ENCODE peak calls at places on chromosomes 5 and 9, in four cellular contexts. One of them, this sample, is unnamed. For H3K4me1, the result is how much of the 10 kb centered on the place peaks cover.

GRCh38 chr5:135135530-135136201 is 101.6 kb upstream of the PITX1 start:
- DNase-seq in lung: no peak
- DNase-seq in esophagus squamous epithelium: no peak
- DNase-seq in psoas muscle: peak
- DNase-seq in this sample: no peak

GRCh38 chr5:154652746-154653417 is 102.3 kb upstream of the LARP1 start:
- DNase-seq in lung: no peak
- DNase-seq in esophagus squamous epithelium: no peak
- DNase-seq in psoas muscle: no peak
- DNase-seq in this sample: peak

GRCh38 chr5:148974638-148975330 is 88.1 kb downstream of the SH3TC2 start:
- DNase-seq in lung: no peak
- DNase-seq in esophagus squamous epithelium: no peak
- DNase-seq in psoas muscle: no peak
- DNase-seq in this sample: no peak

GRCh38 chr5:154178661-154179060 is 11.9 kb upstream of the GALNT10 start:
- DNase-seq in lung: no peak
- DNase-seq in esophagus squamous epithelium: no peak
- DNase-seq in psoas muscle: no peak
- DNase-seq in this sample: no peak

GRCh38 chr9:107586493-107586892 is 96.9 kb upstream of the KLF4 start:
- DNase-seq in lung: no peak
- DNase-seq in esophagus squamous epithelium: no peak
- DNase-seq in psoas muscle: no peak
- DNase-seq in this sample: no peak

GRCh38 chr9:88905506-88905905 is 85.8 kb upstream of the S1PR3 start:
- DNase-seq in lung: no peak
- DNase-seq in esophagus squamous epithelium: no peak
- DNase-seq in psoas muscle: no peak
- DNase-seq in this sample: no peak

GRCh38 chr5:6435356-6435755 is 13.3 kb upstream of the UBE2QL1 start:
- DNase-seq in lung: no peak
- DNase-seq in esophagus squamous epithelium: no peak
- DNase-seq in psoas muscle: peak
- DNase-seq in this sample: peak

GRCh38 chr5:19270153-19270552 is 717.8 kb downstream of the CDH18 start:
- DNase-seq in lung: no peak
- DNase-seq in esophagus squamous epithelium: no peak
- DNase-seq in psoas muscle: no peak
- DNase-seq in this sample: no peak

GRCh38 chr5:103929310-103930003 is 366.9 kb upstream of the NUDT12 start:
- DNase-seq in lung: no peak
- DNase-seq in esophagus squamous epithelium: no peak
- DNase-seq in psoas muscle: no peak
- DNase-seq in this sample: no peak

GRCh38 chr9:114425126-114425525 is 37.3 kb upstream of the AKNA start:
- DNase-seq in lung: no peak
- DNase-seq in esophagus squamous epithelium: no peak
- DNase-seq in psoas muscle: no peak
- DNase-seq in this sample: no peak

GRCh38 chr5:122415481-122416120 is 103.6 kb downstream of the SNCAIP start:
- DNase-seq in lung: peak
- DNase-seq in esophagus squamous epithelium: no peak
- DNase-seq in psoas muscle: peak
- DNase-seq in this sample: peak

GRCh38 chr5:53071298-53071697 is 38.3 kb downstream of the MOCS2 start:
- DNase-seq in lung: no peak
- DNase-seq in esophagus squamous epithelium: no peak
- DNase-seq in psoas muscle: no peak
- DNase-seq in this sample: no peak

GRCh38 chr5:177554474-177555111 is at the start of gene FAM193B:
- DNase-seq in lung: peak
- DNase-seq in esophagus squamous epithelium: peak
- DNase-seq in psoas muscle: peak
- DNase-seq in this sample: peak

GRCh38 chr9:23820731-23821399 is 5.2 kb downstream of the ELAVL2 start:
- DNase-seq in lung: no peak
- DNase-seq in esophagus squamous epithelium: no peak
- DNase-seq in psoas muscle: no peak
- DNase-seq in this sample: no peak

GRCh38 chr5:56414056-56414455 is 180.9 kb upstream of the ANKRD55 start:
- DNase-seq in lung: no peak
- DNase-seq in esophagus squamous epithelium: no peak
- DNase-seq in psoas muscle: no peak
- DNase-seq in this sample: no peak

GRCh38 chr5:164504141-164504772 is 998.8 kb downstream of the MAT2B start:
- DNase-seq in lung: peak
- DNase-seq in esophagus squamous epithelium: no peak
- DNase-seq in psoas muscle: no peak
- DNase-seq in this sample: no peak

GRCh38 chr5:1414311-1415058 is 30.8 kb downstream of the SLC6A3 start:
- DNase-seq in lung: no peak
- DNase-seq in esophagus squamous epithelium: no peak
- DNase-seq in psoas muscle: peak
- DNase-seq in this sample: no peak

GRCh38 chr5:76425940-76426339 is 22.9 kb downstream of the IQGAP2 start:
- DNase-seq in lung: no peak
- DNase-seq in esophagus squamous epithelium: no peak
- DNase-seq in psoas muscle: no peak
- DNase-seq in this sample: no peak

GRCh38 chr5:17694922-17695321 is 60.7 kb downstream of the TAF11L14 start:
- DNase-seq in lung: no peak
- DNase-seq in esophagus squamous epithelium: no peak
- DNase-seq in psoas muscle: no peak
- DNase-seq in this sample: no peak

GRCh38 chr5:173833200-173833599 is 54.9 kb upstream of the CPEB4 start:
- DNase-seq in lung: no peak
- DNase-seq in esophagus squamous epithelium: no peak
- DNase-seq in psoas muscle: no peak
- DNase-seq in this sample: no peak

GRCh38 chr9:17962747-17963146 is 383.9 kb downstream of the SH3GL2 start:
- DNase-seq in lung: no peak
- DNase-seq in esophagus squamous epithelium: no peak
- DNase-seq in psoas muscle: no peak
- DNase-seq in this sample: no peak

GRCh38 chr9:113620377-113621161 is 157.0 kb downstream of the RGS3 start:
- DNase-seq in lung: peak
- DNase-seq in esophagus squamous epithelium: no peak
- DNase-seq in psoas muscle: peak
- DNase-seq in this sample: peak

GRCh38 chr9:5851445-5851844 is 18.5 kb upstream of the ERMP1 start:
- DNase-seq in lung: no peak
- DNase-seq in esophagus squamous epithelium: no peak
- DNase-seq in psoas muscle: no peak
- DNase-seq in this sample: no peak

GRCh38 chr5:128237504-128237903 is 153.9 kb downstream of the SLC12A2 start:
- DNase-seq in lung: no peak
- DNase-seq in esophagus squamous epithelium: no peak
- DNase-seq in psoas muscle: no peak
- DNase-seq in this sample: no peak

GRCh38 chr5:10563132-10563939 is 534 bp upstream of the ANKRD33B start:
- DNase-seq in lung: no peak
- DNase-seq in esophagus squamous epithelium: no peak
- DNase-seq in psoas muscle: peak
- DNase-seq in this sample: no peak

GRCh38 chr5:42756630-42757601 is at the start of gene CCDC152:
- DNase-seq in lung: no peak
- DNase-seq in esophagus squamous epithelium: no peak
- DNase-seq in psoas muscle: peak
- DNase-seq in this sample: no peak

GRCh38 chr9:85741112-85741874 is 461 bp downstream of the AGTPBP1 start:
- DNase-seq in lung: peak
- DNase-seq in esophagus squamous epithelium: no peak
- DNase-seq in psoas muscle: peak
- DNase-seq in this sample: peak

GRCh38 chr9:136582977-136583735 is 37.3 kb upstream of the NOTCH1 start:
- DNase-seq in lung: no peak
- DNase-seq in esophagus squamous epithelium: no peak
- DNase-seq in psoas muscle: peak
- DNase-seq in this sample: no peak

GRCh38 chr9:77707696-77708095 is 59.6 kb upstream of the GNA14 start:
- DNase-seq in lung: peak
- DNase-seq in esophagus squamous epithelium: no peak
- DNase-seq in psoas muscle: peak
- DNase-seq in this sample: no peak

DNA sequence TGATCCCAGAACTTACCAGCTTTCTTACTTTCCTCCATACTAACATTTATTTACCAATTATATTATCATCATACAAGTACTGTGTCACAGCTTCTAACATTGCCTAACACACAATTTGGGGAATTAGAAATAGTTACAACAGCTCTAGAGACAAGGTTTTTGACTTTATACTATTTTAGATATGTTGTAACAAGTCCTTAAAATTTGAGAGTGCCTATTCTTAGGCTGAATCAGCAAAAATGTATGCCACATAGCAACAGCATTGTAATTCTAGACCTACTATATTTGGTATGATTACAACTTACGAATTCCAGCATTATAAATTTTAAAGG is 431.8 kb upstream of the RGMB start:
- DNase-seq in lung: no peak
- DNase-seq in esophagus squamous epithelium: no peak
- DNase-seq in psoas muscle: no peak
- DNase-seq in this sample: no peak
- TF ChIP-seq CTCF in lung: no peak
- TF ChIP-seq CTCF in esophagus squamous epithelium: no peak
- TF ChIP-seq CTCF in psoas muscle: no peak
- TF ChIP-seq CTCF in this sample: no peak

GRCh38 chr9:117104972-117105495 is 309.8 kb downstream of the ASTN2 start:
- DNase-seq in lung: no peak
- DNase-seq in esophagus squamous epithelium: no peak
- DNase-seq in psoas muscle: no peak
- DNase-seq in this sample: no peak
- H3K4me3 ChIP-seq in lung: no peak
- H3K4me3 ChIP-seq in esophagus squamous epithelium: no peak
- H3K4me3 ChIP-seq in psoas muscle: no peak
- H3K4me3 ChIP-seq in this sample: no peak

DNA sequence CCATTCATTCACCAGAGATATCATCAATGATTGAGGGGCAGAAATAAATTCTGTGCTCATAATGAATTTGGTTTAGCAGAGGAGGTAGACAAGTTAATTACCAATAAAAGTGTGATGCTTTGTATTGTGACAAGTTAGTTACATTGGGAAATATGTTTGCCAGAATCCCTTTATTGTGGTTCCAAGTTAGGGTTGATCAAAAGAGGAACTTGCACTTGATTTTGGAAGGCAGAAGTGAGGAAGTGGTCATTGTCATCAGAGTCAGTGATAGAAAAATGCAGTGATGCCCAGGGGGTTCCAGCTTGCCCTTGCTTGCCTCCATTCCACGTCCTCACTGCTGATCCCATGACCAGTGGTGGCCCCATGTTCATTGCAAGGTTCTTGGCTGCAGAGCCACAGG is 69.8 kb downstream of the SVEP1 start:
- DNase-seq in lung: no peak
- DNase-seq in esophagus squamous epithelium: no peak
- DNase-seq in psoas muscle: no peak
- DNase-seq in this sample: no peak
- H3K4me1 ChIP-seq in lung: under half
- H3K4me1 ChIP-seq in esophagus squamous epithelium: under half
- H3K4me1 ChIP-seq in psoas muscle: under half
- H3K4me1 ChIP-seq in this sample: under half

GRCh38 chr5:24232929-24233328 is 411.8 kb downstream of the CDH10 start:
- DNase-seq in lung: no peak
- DNase-seq in esophagus squamous epithelium: no peak
- DNase-seq in psoas muscle: no peak
- DNase-seq in this sample: no peak
- TF ChIP-seq CTCF in lung: no peak
- TF ChIP-seq CTCF in esophagus squamous epithelium: no peak
- TF ChIP-seq CTCF in psoas muscle: no peak
- TF ChIP-seq CTCF in this sample: no peak

DNA sequence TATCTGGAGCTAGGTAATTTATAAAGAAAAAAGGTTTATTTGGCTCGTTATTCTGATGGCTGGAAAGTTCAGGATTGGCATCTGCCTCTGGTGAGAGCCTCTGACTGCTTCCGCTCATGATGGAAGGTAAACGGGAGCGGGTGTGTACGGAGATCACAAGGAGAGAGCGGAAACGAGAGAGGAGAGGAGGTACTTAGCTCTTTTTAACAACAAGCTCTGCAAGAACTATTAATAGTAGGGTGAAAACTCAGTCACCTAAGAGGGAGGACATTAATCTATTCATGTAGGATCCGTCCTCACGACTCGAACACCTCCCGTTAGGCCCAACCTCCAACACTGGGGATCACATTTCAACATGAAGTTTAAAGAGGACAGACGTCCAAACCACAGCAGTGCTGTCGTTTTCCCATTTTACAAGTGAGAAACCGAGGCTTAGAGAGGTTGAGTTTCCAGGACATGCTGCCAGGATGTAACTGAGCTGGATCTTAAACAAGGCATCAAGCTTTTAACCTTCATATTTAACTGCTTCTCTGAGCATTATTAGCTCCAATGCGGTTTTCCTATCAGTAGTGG is 173.6 kb downstream of the SLC28A3 start:
- DNase-seq in lung: no peak
- DNase-seq in esophagus squamous epithelium: no peak
- DNase-seq in psoas muscle: peak
- DNase-seq in this sample: no peak
- H3K4me3 ChIP-seq in lung: no peak
- H3K4me3 ChIP-seq in esophagus squamous epithelium: no peak
- H3K4me3 ChIP-seq in psoas muscle: no peak
- H3K4me3 ChIP-seq in this sample: no peak

DNA sequence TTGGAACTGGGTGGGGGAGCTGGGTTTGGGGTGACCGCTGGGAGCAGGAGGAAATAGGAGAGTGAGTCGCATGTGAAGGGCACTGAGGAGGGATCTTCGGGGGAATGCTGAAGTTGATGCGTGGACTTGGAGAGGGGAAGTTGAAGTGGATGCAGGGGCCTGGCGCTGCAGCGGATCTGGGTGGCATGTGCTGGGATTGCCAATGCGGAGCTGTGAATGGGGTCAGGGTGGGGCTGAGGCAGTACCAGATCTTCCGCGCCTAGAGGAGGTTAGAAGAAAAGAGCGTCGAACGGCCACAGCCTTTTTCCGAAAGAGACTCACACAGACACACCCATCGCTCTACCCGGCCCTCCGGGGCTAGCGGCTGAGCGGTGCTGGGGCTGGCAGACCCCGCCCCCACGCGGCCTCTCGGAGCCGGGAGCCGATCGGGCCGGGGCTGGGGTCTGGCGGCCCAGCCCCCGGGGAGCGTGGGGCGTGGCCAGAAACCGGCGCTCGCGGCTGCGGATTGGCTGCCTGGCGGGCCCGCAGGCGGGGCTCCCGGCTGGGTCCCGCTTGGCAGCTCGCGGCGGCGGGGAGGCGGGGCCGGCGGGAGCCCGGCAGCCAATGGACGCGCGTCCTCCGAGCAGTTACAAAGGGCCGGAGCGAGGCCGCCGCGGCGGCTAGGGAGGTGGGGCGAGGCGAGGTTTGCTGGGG is at the start of gene TGFBR1:
- DNase-seq in lung: peak
- DNase-seq in esophagus squamous epithelium: peak
- DNase-seq in psoas muscle: peak
- DNase-seq in this sample: peak
- H3K4me1 ChIP-seq in lung: under half
- H3K4me1 ChIP-seq in esophagus squamous epithelium: under half
- H3K4me1 ChIP-seq in psoas muscle: under half
- H3K4me1 ChIP-seq in this sample: under half

This sample was measured in Caco-2.